ENCODE peak calls at places on chromosomes 3 and 15, in five cellular contexts. P, Z, D, W and T are unnamed samples.

GRCh38 chr15:91186892-91187644 is 87.0 kb downstream of the SV2B start:
- DNase-seq in P (peak), D (no peak), Z (peak), W (no peak), T (no peak)

GRCh38 chr3:79005084-79005483 is 762.7 kb downstream of the ROBO1 start:
- DNase-seq in W (no peak), P (no peak), Z (peak), D (no peak), T (no peak)

GRCh38 chr3:20111836-20112235 is 71.6 kb downstream of the KAT2B start:
- DNase-seq in Z (no peak), P (no peak), D (no peak), W (peak), T (no peak)

GRCh38 chr15:58842713-58843396 is 71.8 kb downstream of the MINDY2 start:
- DNase-seq in Z (no peak), D (no peak), W (no peak), P (no peak), T (no peak)

GRCh38 chr3:192444096-192444790 is 283.1 kb downstream of the FGF12 start:
- DNase-seq in Z (peak), D (peak), P (peak), W (peak), T (peak)

GRCh38 chr3:38088679-38089078 is 48.2 kb downstream of the ACAA1 start:
- DNase-seq in W (no peak), D (no peak), P (no peak), Z (no peak), T (no peak)

GRCh38 chr3:45981321-45982038 is 14.1 kb downstream of the FYCO1 start:
- DNase-seq in Z (peak), P (no peak), W (no peak), D (no peak), T (no peak)

GRCh38 chr3:150300847-150301517 is 107.1 kb upstream of the TSC22D2 start:
- DNase-seq in D (no peak), Z (no peak), W (no peak), P (no peak), T (no peak)

GRCh38 chr3:134083626-134084229 is 54.0 kb upstream of the SLCO2A1 start:
- DNase-seq in W (no peak), D (no peak), Z (no peak), P (no peak), T (no peak)

GRCh38 chr3:50336452-50337174 is 4.0 kb downstream of the RASSF1 start:
- DNase-seq in W (no peak), Z (peak), D (no peak), P (no peak), T (no peak)

GRCh38 chr15:81921163-81921562 is 124.7 kb downstream of the MEX3B start:
- DNase-seq in D (no peak), P (no peak), Z (no peak), W (no peak), T (no peak)

GRCh38 chr15:58360421-58361090 is 71.2 kb upstream of the LIPC start:
- DNase-seq in D (no peak), W (no peak), Z (no peak), P (no peak), T (no peak)

GRCh38 chr3:126126292-126126691 is 42.4 kb upstream of the SLC41A3 start:
- DNase-seq in Z (no peak), P (no peak), W (no peak), D (peak), T (no peak)

GRCh38 chr3:188817103-188817919 is 354.5 kb upstream of the TPRG1 start:
- DNase-seq in P (no peak), W (no peak), D (no peak), Z (no peak), T (no peak)

GRCh38 chr3:43765417-43766030 is 74.8 kb downstream of the ABHD5 start:
- DNase-seq in P (no peak), D (no peak), W (no peak), Z (peak), T (no peak)

GRCh38 chr3:128493221-128494151 is 485 bp upstream of the GATA2 start:
- DNase-seq in Z (no peak), D (peak), P (no peak), W (no peak), T (no peak)

GRCh38 chr15:31435891-31436628 is 109.4 kb downstream of the KLF13 start:
- DNase-seq in D (no peak), P (no peak), Z (no peak), W (peak), T (no peak)

GRCh38 chr15:43238691-43239131 is 17.9 kb upstream of the EPB42 start:
- DNase-seq in D (no peak), Z (no peak), W (no peak), P (no peak), T (no peak)

GRCh38 chr15:90291679-90292356 is 26.3 kb downstream of the NGRN start:
- DNase-seq in Z (peak), W (peak), P (peak), D (peak), T (no peak)

GRCh38 chr3:124429129-124429815 is 301.0 kb upstream of the UMPS start:
- DNase-seq in W (peak), Z (peak), D (no peak), P (no peak), T (no peak)

GRCh38 chr3:111944377-111944776 is 34.4 kb upstream of the ABHD10 start:
- DNase-seq in W (no peak), Z (no peak), D (no peak), P (no peak), T (no peak)

GRCh38 chr3:194937144-194937543 is 251.5 kb downstream of the FAM43A start:
- DNase-seq in P (no peak), W (no peak), D (no peak), Z (no peak), T (no peak)

GRCh38 chr15:49468440-49468839 is 45.4 kb downstream of the FGF7 start:
- DNase-seq in P (no peak), W (no peak), D (no peak), Z (peak), T (no peak)
- H3K4me3 ChIP-seq in P (no peak), W (no peak), D (peak), Z (no peak), T (no peak)

GRCh38 chr3:147189016-147189415 is 217.3 kb downstream of the ZIC4 start:
- DNase-seq in P (no peak), Z (peak), W (no peak), D (no peak), T (no peak)

GRCh38 chr3:147187687-147188086 is 218.7 kb downstream of the ZIC4 start:
- DNase-seq in P (no peak), W (no peak), Z (no peak), D (no peak), T (no peak)

GRCh38 chr3:147197739-147198138 is 208.6 kb downstream of the ZIC4 start:
- DNase-seq in W (no peak), P (no peak), Z (no peak), D (no peak), T (no peak)

GRCh38 chr3:147195896-147196295 is 210.4 kb downstream of the ZIC4 start:
- DNase-seq in Z (peak), D (no peak), P (no peak), W (no peak), T (no peak)

DNA sequence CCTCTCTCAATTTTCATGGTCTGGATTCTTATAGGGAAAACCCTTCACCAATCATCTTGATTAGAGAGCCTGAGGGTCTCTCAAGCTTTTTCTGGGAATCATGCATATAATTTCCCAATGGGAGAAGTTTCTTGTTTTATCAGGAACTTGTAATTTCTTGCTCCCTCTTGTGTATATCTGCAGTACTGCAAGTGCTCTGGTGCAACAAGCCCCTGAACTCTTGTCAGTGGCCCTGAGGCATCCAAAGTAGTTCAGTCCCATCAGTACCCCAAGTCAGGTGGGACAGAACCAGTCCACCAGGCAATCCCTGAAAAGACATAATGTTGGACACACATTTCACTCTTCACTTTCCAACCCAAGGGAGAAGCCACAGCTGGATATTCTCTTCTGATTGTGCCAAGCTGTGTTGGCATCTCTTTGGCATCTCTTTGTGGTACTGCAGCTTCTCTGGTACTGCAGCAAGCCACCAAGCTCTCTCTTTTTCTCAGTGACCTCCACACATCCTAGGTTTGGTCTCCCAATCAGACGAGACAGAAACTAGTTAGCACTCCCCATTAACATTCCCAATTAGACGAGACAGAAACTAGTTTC is 214.5 kb downstream of the ZIC4 start:
- DNase-seq in Z (peak), W (peak), D (no peak), P (peak), T (peak)
- TF ChIP-seq CTCF in Z (peak), W (peak), D (peak), P (peak), T (peak)

DNA sequence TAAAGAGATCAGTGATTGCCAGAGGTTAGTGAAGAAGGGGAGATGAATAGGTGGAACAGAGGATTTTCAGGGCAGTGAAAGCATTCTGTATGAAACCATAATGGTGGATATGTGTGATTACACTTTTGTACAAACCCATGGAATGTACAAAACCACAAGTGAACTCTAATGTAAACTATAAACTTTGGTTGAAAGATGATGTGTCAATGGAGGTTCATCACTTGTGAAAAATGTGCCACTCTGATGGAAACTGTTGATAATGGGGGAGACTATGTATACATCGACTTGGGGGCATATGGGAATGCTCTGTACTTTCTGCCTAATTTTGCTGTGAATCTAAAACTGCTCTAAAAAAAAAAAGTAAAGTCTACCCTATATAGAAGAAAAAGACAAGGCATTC is 68.7 kb upstream of the ARHGEF3 start:
- DNase-seq in P (no peak), D (no peak), Z (peak), W (no peak), T (no peak)
- H3K4me3 ChIP-seq in P (no peak), D (no peak), Z (no peak), W (no peak), T (no peak)

DNA sequence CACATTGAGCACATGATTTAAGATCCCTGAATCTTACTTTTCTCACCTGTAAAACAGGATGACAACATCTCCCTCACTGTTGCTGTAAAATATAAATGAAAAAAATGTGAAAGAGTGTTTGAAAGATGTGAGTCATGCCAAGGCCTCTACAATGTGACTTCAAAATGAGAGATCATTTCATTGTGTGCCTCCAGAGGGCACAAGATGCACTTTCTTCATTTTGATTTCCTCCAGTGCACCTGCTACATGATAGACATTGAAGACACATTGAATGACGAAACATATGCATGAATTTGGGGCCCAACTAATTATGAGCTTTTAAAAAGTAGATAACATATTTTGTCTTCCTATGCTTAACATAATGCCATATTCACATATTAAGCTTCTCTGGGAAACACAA is 170.3 kb downstream of the MOBP start:
- DNase-seq in P (no peak), D (no peak), W (peak), Z (peak), T (no peak)
- TF ChIP-seq CTCF in P (peak), D (no peak), W (peak), Z (peak), T (peak)

GRCh38 chr15:57150066-57150865 is 226.0 kb upstream of the CGNL1 start:
- DNase-seq in D (no peak), Z (peak), W (no peak), P (no peak), T (no peak)

GRCh38 chr15:57152133-57152532 is 224.2 kb upstream of the CGNL1 start:
- DNase-seq in P (no peak), Z (no peak), W (no peak), D (no peak), T (no peak)

GRCh38 chr15:57152666-57153065 is 223.6 kb upstream of the CGNL1 start:
- DNase-seq in P (no peak), Z (peak), D (no peak), W (no peak), T (no peak)

GRCh38 chr15:57156210-57156887 is 220.0 kb upstream of the CGNL1 start:
- DNase-seq in D (no peak), P (no peak), W (no peak), Z (no peak), T (no peak)

DNA sequence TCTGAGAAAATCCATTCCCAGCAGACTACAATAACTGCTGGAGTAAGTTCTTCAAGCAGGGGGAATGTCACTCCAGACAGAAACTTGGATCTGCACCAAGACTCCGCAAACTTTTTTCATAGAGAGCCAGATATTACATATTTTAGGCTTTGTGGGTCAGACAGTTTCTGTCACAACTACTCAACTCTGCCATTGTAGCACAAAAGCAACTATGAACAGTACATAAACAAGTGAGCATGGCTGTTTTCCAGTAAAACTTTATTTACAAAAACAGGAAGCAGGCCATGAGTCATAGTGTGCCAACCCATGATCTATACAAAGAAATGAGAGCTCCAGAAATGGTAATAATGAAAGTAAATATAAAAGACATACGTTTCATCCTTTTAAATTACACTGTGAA is 223.2 kb upstream of the CGNL1 start:
- DNase-seq in P (no peak), Z (peak), W (no peak), D (no peak), T (no peak)
- H3K4me3 ChIP-seq in P (no peak), Z (no peak), W (no peak), D (no peak), T (no peak)

GRCh38 chr3:41705893-41706292 is 256.0 kb downstream of the ULK4 start:
- DNase-seq in P (no peak), W (no peak), Z (no peak), D (no peak), T (no peak)
- TF ChIP-seq CTCF in P (no peak), W (no peak), Z (no peak), D (no peak), T (no peak)

GRCh38 chr15:39770748-39771689 is 11.6 kb downstream of the FSIP1 start:
- DNase-seq in Z (peak), P (peak), W (no peak), D (no peak), T (no peak)
- H3K4me3 ChIP-seq in Z (no peak), P (peak), W (no peak), D (no peak), T (peak)

GRCh38 chr15:50251638-50252182 is 13.8 kb downstream of the HDC start:
- DNase-seq in W (no peak), P (no peak), Z (no peak), D (no peak), T (no peak)
- TF ChIP-seq CTCF in W (no peak), P (no peak), Z (no peak), D (no peak), T (no peak)

GRCh38 chr15:51878446-51879386 is 49.3 kb downstream of the TMOD3 start:
- DNase-seq in Z (peak), P (no peak), W (no peak), D (no peak), T (no peak)

GRCh38 chr15:51879555-51879954 is 50.1 kb downstream of the TMOD3 start:
- DNase-seq in Z (peak), P (no peak), D (no peak), W (no peak), T (no peak)

GRCh38 chr15:51870774-51871173 is 41.3 kb downstream of the TMOD3 start:
- DNase-seq in Z (no peak), W (no peak), P (no peak), D (no peak), T (no peak)

GRCh38 chr15:51874751-51875644 is 45.5 kb downstream of the TMOD3 start:
- DNase-seq in P (no peak), W (peak), D (no peak), Z (peak), T (peak)

GRCh38 chr15:51876169-51876568 is 46.7 kb downstream of the TMOD3 start:
- DNase-seq in P (no peak), Z (no peak), W (no peak), D (no peak), T (no peak)
- H3K4me3 ChIP-seq in P (no peak), Z (no peak), W (no peak), D (no peak), T (no peak)